ENCODE peak calls at places on chromosomes 13 and 19, in four cellular contexts. One of them, this sample, is unnamed. For H3K9me3 and H3K4me1, the result is how much of the 10 kb centered on the place peaks cover.

GRCh38 chr13:106349080-106349841 is 186.2 kb downstream of the EFNB2 start:
- DNase-seq in CD8-positive, alpha-beta memory T cell: no peak
- DNase-seq in esophagus squamous epithelium: no peak
- DNase-seq in stomach: peak
- DNase-seq in this sample: peak

GRCh38 chr13:111854403-111854802 is 212.5 kb upstream of the SOX1 start:
- DNase-seq in CD8-positive, alpha-beta memory T cell: no peak
- DNase-seq in esophagus squamous epithelium: no peak
- DNase-seq in stomach: no peak
- DNase-seq in this sample: no peak

GRCh38 chr13:87999141-87999765 is 328.1 kb downstream of the SLITRK5 start:
- DNase-seq in stomach: no peak
- DNase-seq in esophagus squamous epithelium: no peak
- DNase-seq in CD8-positive, alpha-beta memory T cell: no peak
- DNase-seq in this sample: no peak

GRCh38 chr19:3608750-3609322 is 2.2 kb upstream of the TBXA2R start:
- DNase-seq in stomach: no peak
- DNase-seq in esophagus squamous epithelium: no peak
- DNase-seq in CD8-positive, alpha-beta memory T cell: peak
- DNase-seq in this sample: no peak

GRCh38 chr19:2867025-2867991 is at the start of gene ZNF556:
- DNase-seq in esophagus squamous epithelium: no peak
- DNase-seq in stomach: no peak
- DNase-seq in CD8-positive, alpha-beta memory T cell: no peak
- DNase-seq in this sample: no peak

GRCh38 chr13:76455960-76456359 is 430.2 kb downstream of the KCTD12 start:
- DNase-seq in stomach: no peak
- DNase-seq in esophagus squamous epithelium: no peak
- DNase-seq in CD8-positive, alpha-beta memory T cell: no peak
- DNase-seq in this sample: no peak

GRCh38 chr13:49220035-49220855 is at the start of gene MLNR:
- DNase-seq in CD8-positive, alpha-beta memory T cell: peak
- DNase-seq in esophagus squamous epithelium: no peak
- DNase-seq in stomach: no peak
- DNase-seq in this sample: peak

GRCh38 chr19:3725640-3726310 is 17.6 kb downstream of the TJP3 start:
- DNase-seq in esophagus squamous epithelium: no peak
- DNase-seq in stomach: peak
- DNase-seq in CD8-positive, alpha-beta memory T cell: no peak
- DNase-seq in this sample: peak

GRCh38 chr13:50421457-50422130 is 406.4 kb downstream of the KCNRG start:
- DNase-seq in CD8-positive, alpha-beta memory T cell: no peak
- DNase-seq in esophagus squamous epithelium: no peak
- DNase-seq in stomach: no peak
- DNase-seq in this sample: peak

GRCh38 chr13:97335488-97336134 is 98.4 kb upstream of the RAP2A start:
- DNase-seq in esophagus squamous epithelium: no peak
- DNase-seq in CD8-positive, alpha-beta memory T cell: no peak
- DNase-seq in stomach: no peak
- DNase-seq in this sample: no peak

GRCh38 chr13:113364371-113364932 is 522 bp upstream of the GRTP1 start:
- DNase-seq in stomach: no peak
- DNase-seq in esophagus squamous epithelium: no peak
- DNase-seq in CD8-positive, alpha-beta memory T cell: no peak
- DNase-seq in this sample: no peak

GRCh38 chr13:99361197-99361596 is 54.0 kb upstream of the GPR183 start:
- DNase-seq in stomach: no peak
- DNase-seq in CD8-positive, alpha-beta memory T cell: no peak
- DNase-seq in esophagus squamous epithelium: no peak
- DNase-seq in this sample: no peak

GRCh38 chr13:41547253-41548000 is 90.1 kb downstream of the RGCC start:
- DNase-seq in stomach: no peak
- DNase-seq in esophagus squamous epithelium: no peak
- DNase-seq in CD8-positive, alpha-beta memory T cell: no peak
- DNase-seq in this sample: no peak

GRCh38 chr19:16541526-16542044 is 652 bp downstream of the CHERP start:
- DNase-seq in esophagus squamous epithelium: no peak
- DNase-seq in CD8-positive, alpha-beta memory T cell: no peak
- DNase-seq in stomach: no peak
- DNase-seq in this sample: no peak

GRCh38 chr13:93635687-93636086 is 409.1 kb downstream of the GPC6 start:
- DNase-seq in esophagus squamous epithelium: no peak
- DNase-seq in CD8-positive, alpha-beta memory T cell: no peak
- DNase-seq in stomach: no peak
- DNase-seq in this sample: no peak

GRCh38 chr13:30052127-30052526 is 201.7 kb upstream of the UBL3 start:
- DNase-seq in stomach: no peak
- DNase-seq in esophagus squamous epithelium: no peak
- DNase-seq in CD8-positive, alpha-beta memory T cell: no peak
- DNase-seq in this sample: no peak

GRCh38 chr13:80132741-80133601 is 208.0 kb downstream of the SPRY2 start:
- DNase-seq in esophagus squamous epithelium: no peak
- DNase-seq in CD8-positive, alpha-beta memory T cell: no peak
- DNase-seq in stomach: peak
- DNase-seq in this sample: peak

GRCh38 chr13:24124789-24125476 is 35.6 kb upstream of the SPATA13 start:
- DNase-seq in CD8-positive, alpha-beta memory T cell: no peak
- DNase-seq in esophagus squamous epithelium: no peak
- DNase-seq in stomach: no peak
- DNase-seq in this sample: peak

GRCh38 chr19:38657633-38658222 is 10.3 kb downstream of the ACTN4 start:
- DNase-seq in stomach: no peak
- DNase-seq in CD8-positive, alpha-beta memory T cell: no peak
- DNase-seq in esophagus squamous epithelium: no peak
- DNase-seq in this sample: no peak

GRCh38 chr19:1102407-1103106 is 1.2 kb upstream of the GPX4 start:
- DNase-seq in stomach: peak
- DNase-seq in esophagus squamous epithelium: no peak
- DNase-seq in CD8-positive, alpha-beta memory T cell: no peak
- DNase-seq in this sample: peak

GRCh38 chr13:113155982-113156655 is 2.3 kb upstream of the PROZ start:
- DNase-seq in esophagus squamous epithelium: no peak
- DNase-seq in stomach: no peak
- DNase-seq in CD8-positive, alpha-beta memory T cell: no peak
- DNase-seq in this sample: no peak

GRCh38 chr13:74103970-74104555 is 30.1 kb downstream of the KLF12 start:
- DNase-seq in esophagus squamous epithelium: no peak
- DNase-seq in stomach: no peak
- DNase-seq in CD8-positive, alpha-beta memory T cell: no peak
- DNase-seq in this sample: no peak

GRCh38 chr13:114151565-114152284 is 19.3 kb upstream of the RASA3 start:
- DNase-seq in stomach: peak
- DNase-seq in CD8-positive, alpha-beta memory T cell: peak
- DNase-seq in esophagus squamous epithelium: no peak
- DNase-seq in this sample: peak

GRCh38 chr19:58001895-58002369 is 688 bp downstream of the ZNF606 start:
- DNase-seq in CD8-positive, alpha-beta memory T cell: peak
- DNase-seq in esophagus squamous epithelium: no peak
- DNase-seq in stomach: no peak
- DNase-seq in this sample: no peak
- H3K9me3 ChIP-seq in CD8-positive, alpha-beta memory T cell: under half
- H3K9me3 ChIP-seq in esophagus squamous epithelium: half or more
- H3K9me3 ChIP-seq in stomach: half or more
- H3K9me3 ChIP-seq in this sample: under half

GRCh38 chr19:45078390-45079062 is 534 bp upstream of the GEMIN7 start:
- DNase-seq in stomach: no peak
- DNase-seq in esophagus squamous epithelium: no peak
- DNase-seq in CD8-positive, alpha-beta memory T cell: no peak
- DNase-seq in this sample: no peak
- H3K27ac ChIP-seq in stomach: peak
- H3K27ac ChIP-seq in esophagus squamous epithelium: peak
- H3K27ac ChIP-seq in CD8-positive, alpha-beta memory T cell: peak
- H3K27ac ChIP-seq in this sample: no peak

GRCh38 chr19:14473073-14473790 is 1.9 kb downstream of the PTGER1 start:
- DNase-seq in esophagus squamous epithelium: no peak
- DNase-seq in stomach: no peak
- DNase-seq in CD8-positive, alpha-beta memory T cell: no peak
- DNase-seq in this sample: no peak
- H3K4me1 ChIP-seq in esophagus squamous epithelium: under half
- H3K4me1 ChIP-seq in stomach: half or more
- H3K4me1 ChIP-seq in CD8-positive, alpha-beta memory T cell: under half
- H3K4me1 ChIP-seq in this sample: under half

GRCh38 chr19:8512991-8513686 is 828 bp downstream of the ZNF414 start:
- DNase-seq in stomach: no peak
- DNase-seq in CD8-positive, alpha-beta memory T cell: no peak
- DNase-seq in esophagus squamous epithelium: no peak
- DNase-seq in this sample: no peak
- H3K9me3 ChIP-seq in stomach: under half
- H3K9me3 ChIP-seq in CD8-positive, alpha-beta memory T cell: under half
- H3K9me3 ChIP-seq in esophagus squamous epithelium: under half
- H3K9me3 ChIP-seq in this sample: under half